ENCODE peak calls at places on chromosomes 3 and 15, in four cellular contexts. One of them, this sample, is unnamed.

GRCh38 chr3:124634210-124635168 is 95.8 kb upstream of the UMPS start:
- DNase-seq in heart right ventricle: no peak
- DNase-seq in tibial artery: no peak
- DNase-seq in astrocyte of the spinal cord: no peak
- DNase-seq in this sample: no peak

GRCh38 chr3:16297991-16298885 is 33.2 kb downstream of the OXNAD1 start:
- DNase-seq in tibial artery: no peak
- DNase-seq in heart right ventricle: no peak
- DNase-seq in astrocyte of the spinal cord: no peak
- DNase-seq in this sample: no peak

GRCh38 chr3:196406806-196407470 is 25.3 kb downstream of the UBXN7 start:
- DNase-seq in astrocyte of the spinal cord: peak; percentile 59
- DNase-seq in tibial artery: no peak
- DNase-seq in heart right ventricle: no peak
- DNase-seq in this sample: no peak

GRCh38 chr15:50096158-50096821 is 22.7 kb downstream of the ATP8B4 start:
- DNase-seq in heart right ventricle: no peak
- DNase-seq in tibial artery: no peak
- DNase-seq in astrocyte of the spinal cord: no peak
- DNase-seq in this sample: no peak

GRCh38 chr15:48616216-48616615 is 29.3 kb downstream of the FBN1 start:
- DNase-seq in astrocyte of the spinal cord: no peak
- DNase-seq in heart right ventricle: no peak
- DNase-seq in tibial artery: no peak
- DNase-seq in this sample: no peak

GRCh38 chr3:58093573-58094195 is 85.5 kb downstream of the FLNB start:
- DNase-seq in heart right ventricle: no peak
- DNase-seq in astrocyte of the spinal cord: peak; percentile 82
- DNase-seq in tibial artery: no peak
- DNase-seq in this sample: no peak

GRCh38 chr3:136195258-136196063 is 674 bp downstream of the MSL2 start:
- DNase-seq in tibial artery: peak; percentile 90
- DNase-seq in heart right ventricle: peak; percentile 84
- DNase-seq in astrocyte of the spinal cord: peak; percentile 70
- DNase-seq in this sample: peak; percentile 80

GRCh38 chr3:159619341-159619885 is 369.2 kb upstream of the IL12A start:
- DNase-seq in astrocyte of the spinal cord: peak; percentile 75
- DNase-seq in heart right ventricle: no peak
- DNase-seq in tibial artery: no peak
- DNase-seq in this sample: no peak

GRCh38 chr3:58163234-58163633 is 47.5 kb downstream of the DNASE1L3 start:
- DNase-seq in astrocyte of the spinal cord: peak; percentile 38
- DNase-seq in tibial artery: no peak
- DNase-seq in heart right ventricle: no peak
- DNase-seq in this sample: peak; percentile 48

GRCh38 chr3:128190501-128190900 is 37.2 kb downstream of the EEFSEC start:
- DNase-seq in tibial artery: no peak
- DNase-seq in heart right ventricle: no peak
- DNase-seq in astrocyte of the spinal cord: no peak
- DNase-seq in this sample: no peak

GRCh38 chr3:106119691-106120090 is 250.9 kb upstream of the CBLB start:
- DNase-seq in heart right ventricle: no peak
- DNase-seq in tibial artery: no peak
- DNase-seq in astrocyte of the spinal cord: no peak
- DNase-seq in this sample: no peak

GRCh38 chr3:115999598-115999997 is 376.3 kb downstream of the GAP43 start:
- DNase-seq in tibial artery: no peak
- DNase-seq in astrocyte of the spinal cord: no peak
- DNase-seq in heart right ventricle: no peak
- DNase-seq in this sample: no peak

GRCh38 chr3:1183320-1184048 is 90.7 kb downstream of the CNTN6 start:
- DNase-seq in tibial artery: no peak
- DNase-seq in astrocyte of the spinal cord: peak; percentile 77
- DNase-seq in heart right ventricle: no peak
- DNase-seq in this sample: no peak

GRCh38 chr15:67199881-67200763 is 54.3 kb downstream of the AAGAB start:
- DNase-seq in heart right ventricle: no peak
- DNase-seq in astrocyte of the spinal cord: no peak
- DNase-seq in tibial artery: no peak
- DNase-seq in this sample: no peak

GRCh38 chr15:27119695-27120266 is 148.8 kb downstream of the GABRG3 start:
- DNase-seq in astrocyte of the spinal cord: no peak
- DNase-seq in tibial artery: no peak
- DNase-seq in heart right ventricle: no peak
- DNase-seq in this sample: no peak

DNA sequence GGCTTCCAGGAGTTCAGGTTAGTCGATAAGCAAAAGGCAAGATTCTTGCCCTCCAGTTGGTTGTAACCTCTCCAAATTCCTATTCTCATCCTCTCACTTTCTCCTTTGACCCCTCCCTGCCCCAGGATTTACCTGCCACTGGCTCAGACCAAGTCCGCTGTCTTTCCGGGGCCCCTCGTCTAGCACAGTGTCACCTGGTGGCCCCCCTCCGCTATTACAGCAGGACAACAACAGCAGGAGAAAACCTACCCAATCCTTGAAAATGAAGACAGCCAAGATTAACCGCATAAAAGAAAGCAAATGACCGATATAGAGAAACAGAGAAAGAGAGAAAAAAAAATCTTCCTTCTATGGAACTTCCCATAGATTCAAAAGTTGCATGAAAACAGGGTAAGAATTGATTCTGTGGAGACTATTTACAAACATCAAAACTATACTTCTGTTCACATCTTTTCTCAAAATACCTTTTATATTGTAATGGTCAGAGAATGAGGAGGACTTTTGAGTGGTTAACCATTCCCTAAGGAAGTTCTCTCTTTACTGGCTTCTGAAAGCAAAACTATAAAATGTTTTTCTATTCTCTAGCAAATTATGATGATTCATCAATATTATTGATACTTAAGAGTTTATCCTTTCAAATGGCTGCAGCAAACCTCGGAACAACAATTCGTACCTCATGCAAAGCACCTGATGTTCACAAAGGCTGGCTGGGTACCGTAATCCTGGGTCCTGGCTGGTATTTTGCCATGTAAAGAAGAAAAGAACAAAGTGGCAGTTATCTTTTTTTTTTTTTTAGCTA is 10.0 kb upstream of the ST8SIA2 start:
- DNase-seq in heart right ventricle: peak; percentile 29
- DNase-seq in astrocyte of the spinal cord: no peak
- DNase-seq in tibial artery: no peak
- DNase-seq in this sample: no peak
- TF ChIP-seq CTCF in heart right ventricle: peak; percentile 48
- TF ChIP-seq CTCF in astrocyte of the spinal cord: peak; percentile 84
- TF ChIP-seq CTCF in tibial artery: no peak
- TF ChIP-seq CTCF in this sample: no peak

GRCh38 chr3:156816794-156817741 is 9.1 kb upstream of the LEKR1 start:
- DNase-seq in tibial artery: peak; percentile 84
- DNase-seq in heart right ventricle: peak; percentile 88
- DNase-seq in astrocyte of the spinal cord: peak; percentile 73
- DNase-seq in this sample: peak; percentile 86

GRCh38 chr3:156817931-156818765 is 8.0 kb upstream of the LEKR1 start:
- DNase-seq in tibial artery: no peak
- DNase-seq in astrocyte of the spinal cord: no peak
- DNase-seq in heart right ventricle: no peak
- DNase-seq in this sample: no peak

GRCh38 chr3:156814295-156814694 is 11.9 kb upstream of the LEKR1 start:
- DNase-seq in heart right ventricle: no peak
- DNase-seq in astrocyte of the spinal cord: no peak
- DNase-seq in tibial artery: no peak
- DNase-seq in this sample: no peak

GRCh38 chr3:156818890-156819289 is 7.3 kb upstream of the LEKR1 start:
- DNase-seq in tibial artery: no peak
- DNase-seq in heart right ventricle: no peak
- DNase-seq in astrocyte of the spinal cord: peak; percentile 70
- DNase-seq in this sample: no peak

DNA sequence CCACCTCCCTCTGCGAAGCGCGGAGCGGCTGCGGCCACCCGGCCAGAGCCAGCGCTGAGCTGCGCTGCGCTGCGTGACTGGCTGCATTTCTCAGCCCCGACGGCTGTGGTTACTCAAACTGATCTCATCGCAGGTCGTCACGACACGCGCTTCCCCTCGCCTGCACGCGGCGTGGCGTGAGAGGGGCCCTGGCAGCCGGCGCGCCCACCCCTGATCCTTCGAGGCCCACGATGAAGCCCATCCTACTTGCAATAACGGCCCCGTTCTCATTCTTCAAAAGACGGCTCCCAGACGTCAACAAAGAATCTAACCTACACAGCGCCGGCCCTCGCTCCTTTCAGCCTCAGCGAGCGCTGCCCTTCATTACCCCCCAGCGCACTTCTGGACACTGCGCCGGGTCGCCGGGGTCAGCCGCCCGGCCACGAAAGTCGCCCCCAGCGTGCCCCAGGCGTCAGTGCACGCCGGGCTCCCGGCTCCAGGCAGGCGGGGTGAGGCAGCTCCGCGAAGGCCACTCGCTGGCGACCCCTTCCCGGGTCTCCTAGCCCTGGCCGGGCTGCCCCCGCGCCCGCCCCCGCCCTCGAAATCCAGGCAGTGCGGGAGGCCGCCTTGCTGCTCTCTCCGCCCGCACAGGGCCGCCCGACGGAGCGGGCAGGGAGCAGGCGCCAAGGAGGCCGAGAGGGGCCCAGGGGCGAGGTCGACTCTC is 9.9 kb upstream of the LEKR1 start:
- DNase-seq in heart right ventricle: peak; percentile 40
- DNase-seq in astrocyte of the spinal cord: peak; percentile 39
- DNase-seq in tibial artery: no peak
- DNase-seq in this sample: peak; percentile 32
- TF ChIP-seq CTCF in heart right ventricle: no peak
- TF ChIP-seq CTCF in astrocyte of the spinal cord: no peak
- TF ChIP-seq CTCF in tibial artery: no peak
- TF ChIP-seq CTCF in this sample: no peak

DNA sequence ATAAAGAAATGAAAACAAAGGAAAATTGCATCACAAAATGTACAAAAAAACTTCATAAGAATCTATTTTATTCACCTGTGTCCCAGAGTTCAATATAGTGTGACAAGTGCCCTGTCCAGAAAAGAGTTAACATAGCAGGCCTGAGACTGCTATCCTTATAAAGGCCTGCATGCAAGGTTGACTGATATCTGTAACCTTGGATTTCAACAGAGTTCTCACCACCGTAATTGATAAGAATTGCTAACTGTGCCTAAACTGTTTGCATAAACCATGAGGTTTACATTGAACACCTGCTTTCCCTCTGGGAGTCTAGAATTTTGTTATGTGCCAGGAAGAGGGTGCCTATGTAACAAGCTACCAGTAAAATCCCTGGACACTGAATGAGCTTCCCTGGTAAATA is 461.7 kb upstream of the DPH6 start:
- DNase-seq in astrocyte of the spinal cord: no peak
- DNase-seq in heart right ventricle: no peak
- DNase-seq in tibial artery: no peak
- DNase-seq in this sample: no peak
- TF ChIP-seq CTCF in astrocyte of the spinal cord: no peak
- TF ChIP-seq CTCF in heart right ventricle: no peak
- TF ChIP-seq CTCF in tibial artery: no peak
- TF ChIP-seq CTCF in this sample: no peak

GRCh38 chr3:55708242-55708641 is 221.1 kb upstream of the WNT5A start:
- DNase-seq in astrocyte of the spinal cord: no peak
- DNase-seq in heart right ventricle: no peak
- DNase-seq in tibial artery: no peak
- DNase-seq in this sample: no peak

GRCh38 chr3:55698826-55699225 is 211.7 kb upstream of the WNT5A start:
- DNase-seq in tibial artery: no peak
- DNase-seq in astrocyte of the spinal cord: peak; percentile 45
- DNase-seq in heart right ventricle: no peak
- DNase-seq in this sample: no peak

GRCh38 chr3:55701997-55702396 is 214.9 kb upstream of the WNT5A start:
- DNase-seq in astrocyte of the spinal cord: peak; percentile 32
- DNase-seq in heart right ventricle: no peak
- DNase-seq in tibial artery: no peak
- DNase-seq in this sample: no peak

GRCh38 chr3:55704521-55704920 is 217.4 kb upstream of the WNT5A start:
- DNase-seq in astrocyte of the spinal cord: peak; percentile 56
- DNase-seq in heart right ventricle: no peak
- DNase-seq in tibial artery: no peak
- DNase-seq in this sample: no peak

GRCh38 chr3:55702822-55703221 is 215.7 kb upstream of the WNT5A start:
- DNase-seq in tibial artery: no peak
- DNase-seq in astrocyte of the spinal cord: no peak
- DNase-seq in heart right ventricle: no peak
- DNase-seq in this sample: no peak
- TF ChIP-seq CTCF in tibial artery: no peak
- TF ChIP-seq CTCF in astrocyte of the spinal cord: no peak
- TF ChIP-seq CTCF in heart right ventricle: no peak
- TF ChIP-seq CTCF in this sample: no peak

DNA sequence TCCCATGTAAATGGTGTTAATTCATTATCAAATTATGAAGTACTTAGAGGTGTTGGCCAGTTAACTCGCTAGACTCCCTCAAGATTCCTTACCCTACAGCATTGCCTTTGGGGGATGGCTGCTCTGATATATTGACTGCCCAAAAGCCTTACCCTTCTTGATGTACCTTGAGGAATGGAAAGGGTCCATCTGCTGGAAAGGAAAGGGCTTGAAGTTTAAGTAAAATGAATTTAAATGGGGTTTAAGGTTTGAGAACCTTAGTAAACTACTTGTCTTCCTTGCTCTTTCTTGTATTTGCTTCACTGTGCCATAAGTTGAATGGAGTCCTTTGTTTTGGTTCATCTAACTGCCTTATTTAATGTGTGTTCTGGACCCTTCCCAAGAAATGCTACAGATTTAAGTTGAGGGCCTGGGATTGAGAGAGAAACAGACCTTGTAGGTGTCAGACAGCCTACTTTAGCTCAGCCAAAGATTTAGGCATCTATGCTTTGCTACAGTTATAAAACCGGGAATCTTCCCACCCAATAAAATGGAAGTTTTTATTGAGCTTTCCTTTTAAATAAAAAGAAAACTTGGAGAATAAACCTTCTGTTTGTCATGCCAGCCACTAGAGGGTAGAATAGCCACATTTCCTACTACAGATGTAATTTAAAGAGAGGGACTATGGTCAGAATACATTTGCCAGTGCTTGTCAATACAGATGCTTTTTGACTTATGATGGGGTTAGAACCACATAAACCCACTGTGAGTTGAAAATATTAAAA is 25.3 kb downstream of the CMSS1 start:
- DNase-seq in tibial artery: no peak
- DNase-seq in heart right ventricle: no peak
- DNase-seq in astrocyte of the spinal cord: peak; percentile 80
- DNase-seq in this sample: no peak
- TF ChIP-seq CTCF in tibial artery: peak; percentile 82
- TF ChIP-seq CTCF in heart right ventricle: peak; percentile 72
- TF ChIP-seq CTCF in astrocyte of the spinal cord: peak; percentile 57
- TF ChIP-seq CTCF in this sample: peak; percentile 55

GRCh38 chr3:20190991-20191390 is 5.0 kb upstream of the SGO1 start:
- DNase-seq in astrocyte of the spinal cord: no peak
- DNase-seq in heart right ventricle: no peak
- DNase-seq in tibial artery: no peak
- DNase-seq in this sample: no peak
- TF ChIP-seq CTCF in astrocyte of the spinal cord: peak; percentile 20
- TF ChIP-seq CTCF in heart right ventricle: no peak
- TF ChIP-seq CTCF in tibial artery: no peak
- TF ChIP-seq CTCF in this sample: no peak

This sample was measured in lung.